ENCODE peak calls at places on chromosomes 16 and 17, in four cellular contexts. H, J, X and L are unnamed samples.

GRCh38 chr16:54928421-54929089 is 2.1 kb upstream of the IRX5 start:
- DNase-seq in H (no peak), J (no peak), X (no peak), L (peak)

GRCh38 chr17:38509008-38509771 is 80.9 kb downstream of the ARHGAP23 start:
- DNase-seq in H (no peak), X (peak), J (peak), L (peak)

GRCh38 chr16:80462902-80463301 is 77.9 kb upstream of the DYNLRB2 start:
- DNase-seq in H (no peak), J (no peak), X (no peak), L (no peak)

GRCh38 chr17:81200695-81201580 is 21.8 kb downstream of the CEP131 start:
- DNase-seq in H (no peak), X (no peak), J (peak), L (peak)

GRCh38 chr17:82815354-82815753 is 24.5 kb downstream of the ZNF750 start:
- DNase-seq in H (no peak), X (no peak), J (no peak), L (no peak)

GRCh38 chr16:89473791-89474414 is 16.5 kb downstream of the ANKRD11 start:
- DNase-seq in H (no peak), X (no peak), J (peak), L (no peak)

GRCh38 chr16:3173892-3174617 is 13.9 kb upstream of the OR1F1 start:
- DNase-seq in J (no peak), X (no peak), H (no peak), L (no peak)

GRCh38 chr17:37506678-37507077 is 17.0 kb downstream of the DUSP14 start:
- DNase-seq in J (peak), X (no peak), H (no peak), L (no peak)

GRCh38 chr17:42843358-42843934 is 934 bp upstream of the AOC2 start:
- DNase-seq in X (no peak), H (no peak), J (peak), L (peak)

GRCh38 chr17:48873212-48873611 is 19.4 kb upstream of the ATP5MC1 start:
- DNase-seq in H (no peak), J (no peak), X (peak), L (no peak)

GRCh38 chr16:673399-673991 is 2.0 kb upstream of the RHBDL1 start:
- DNase-seq in J (no peak), X (no peak), H (no peak), L (no peak)

GRCh38 chr17:45311762-45312476 is 4.9 kb downstream of the MAP3K14 start:
- DNase-seq in H (no peak), J (no peak), X (peak), L (peak)

GRCh38 chr17:65472602-65473001 is 88.8 kb downstream of the AXIN2 start:
- DNase-seq in J (peak), H (no peak), X (no peak), L (no peak)

GRCh38 chr16:78118469-78119025 is 19.1 kb downstream of the WWOX start:
- DNase-seq in J (no peak), H (no peak), X (no peak), L (no peak)

GRCh38 chr17:35432176-35433074 is at the start of gene SLFN12:
- DNase-seq in X (no peak), J (peak), H (no peak), L (peak)

GRCh38 chr16:31085873-31086628 is 2.7 kb downstream of the PRSS53 start:
- DNase-seq in X (peak), J (no peak), H (no peak), L (no peak)

GRCh38 chr16:53434436-53435065 is at the start of gene RBL2:
- DNase-seq in H (no peak), X (peak), J (peak), L (peak)

GRCh38 chr17:39627717-39628516 is 1.2 kb downstream of the PPP1R1B start:
- DNase-seq in X (peak), H (no peak), J (no peak), L (no peak)

GRCh38 chr16:67244387-67245188 is 2.7 kb downstream of the FHOD1 start:
- DNase-seq in J (peak), H (peak), X (peak), L (peak)

GRCh38 chr17:51846561-51846960 is 312.0 kb downstream of the CA10 start:
- DNase-seq in H (no peak), X (no peak), J (no peak), L (no peak)

GRCh38 chr16:23562505-23562904 is 5.0 kb downstream of the UBFD1 start:
- DNase-seq in H (no peak), X (no peak), J (no peak), L (no peak)

GRCh38 chr16:50282010-50282538 is 15.7 kb downstream of the ADCY7 start:
- DNase-seq in H (peak), X (no peak), J (peak), L (peak)

GRCh38 chr17:76816590-76817135 is 51.5 kb upstream of the MGAT5B start:
- DNase-seq in H (no peak), J (peak), X (no peak), L (peak)
- TF ChIP-seq CTCF in H (peak), J (peak), X (no peak), L (peak)

GRCh38 chr16:12899529-12900168 is 1.7 kb upstream of the SHISA9 start:
- DNase-seq in H (no peak), J (no peak), X (no peak), L (no peak)

GRCh38 chr16:12902511-12903324 is 1.3 kb downstream of the SHISA9 start:
- DNase-seq in J (no peak), H (no peak), X (no peak), L (no peak)

GRCh38 chr16:12901597-12902436 is at the start of gene SHISA9:
- DNase-seq in X (no peak), J (no peak), H (no peak), L (no peak)

GRCh38 chr16:12900599-12901203 is 697 bp upstream of the SHISA9 start:
- DNase-seq in J (no peak), X (no peak), H (no peak), L (no peak)

DNA sequence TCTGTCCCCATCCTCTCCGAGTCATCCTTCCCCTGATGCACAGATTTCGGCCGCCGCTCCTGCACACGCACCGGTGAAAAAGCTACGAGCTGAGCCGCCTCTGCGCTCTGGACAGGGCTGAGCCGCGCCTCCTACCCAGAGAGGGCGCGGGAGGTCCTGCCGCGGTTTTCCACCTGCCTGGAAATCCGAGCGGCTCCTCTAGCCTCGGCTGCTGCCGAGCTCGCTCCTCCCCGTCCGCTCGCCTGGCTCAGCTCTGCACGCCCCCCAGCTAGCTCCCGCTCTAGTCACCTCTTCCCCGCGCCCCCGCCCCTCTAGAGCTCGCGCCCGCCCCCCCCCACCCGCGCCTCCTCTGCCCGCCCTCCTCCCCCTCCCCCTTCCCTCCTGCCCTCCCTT is 198 bp upstream of the SHISA9 start:
- DNase-seq in X (no peak), J (no peak), H (no peak), L (peak)
- H3K4me3 ChIP-seq in X (no peak), J (no peak), H (peak), L (no peak)

GRCh38 chr17:17401271-17401781 is 75.5 kb upstream of the MED9 start:
- DNase-seq in H (no peak), J (peak), X (no peak), L (no peak)
- TF ChIP-seq CTCF in H (no peak), J (peak), X (no peak), L (no peak)

GRCh38 chr16:57372372-57373116 is at the start of gene CX3CL1:
- DNase-seq in H (no peak), J (peak), X (peak), L (peak)
- H3K4me3 ChIP-seq in H (peak), J (no peak), X (peak), L (peak)

GRCh38 chr16:87496101-87496801 is 3.4 kb upstream of the ZCCHC14 start:
- DNase-seq in J (no peak), H (no peak), X (peak), L (no peak)
- TF ChIP-seq CTCF in J (no peak), H (no peak), X (no peak), L (no peak)

GRCh38 chr17:67476787-67477335 is 99.8 kb downstream of the PITPNC1 start:
- DNase-seq in X (no peak), J (no peak), H (no peak), L (no peak)

GRCh38 chr17:67474081-67474661 is 97.1 kb downstream of the PITPNC1 start:
- DNase-seq in H (no peak), J (peak), X (no peak), L (peak)

GRCh38 chr17:67478266-67479118 is 101.4 kb downstream of the PITPNC1 start:
- DNase-seq in X (no peak), H (no peak), J (no peak), L (no peak)

GRCh38 chr17:67477687-67478086 is 100.6 kb downstream of the PITPNC1 start:
- DNase-seq in X (no peak), J (no peak), H (no peak), L (peak)

GRCh38 chr17:67475161-67475887 is 98.2 kb downstream of the PITPNC1 start:
- DNase-seq in J (peak), X (peak), H (no peak), L (peak)
- H3K4me3 ChIP-seq in J (no peak), X (no peak), H (no peak), L (no peak)

GRCh38 chr17:78852709-78853111 is 12.1 kb upstream of the USP36 start:
- DNase-seq in J (peak), X (no peak), H (no peak), L (no peak)
- TF ChIP-seq CTCF in J (peak), X (no peak), H (no peak), L (no peak)